ENCODE peak calls at places on chromosomes 16 and 17, in nine cellular contexts. D is left colon; I is HL-60; J is naive thymus-derived CD8-positive, alpha-beta T cell; X is naive thymus-derived CD4-positive, alpha-beta T cell; U is spleen; H is HepG2; A is stimulated activated CD4-positive, alpha-beta T cell treated with anti-CD3 and anti-CD28 coated beads, Interleukin-12 subunit alpha, Interleukin-12 subunit beta, amount 100 ng/mL, for 4 hours; M is DMS153. R is an unnamed sample.

GRCh38 chr16:71933913-71934696 is 38.8 kb downstream of the IST1 start:
- DNase-seq in D (no peak), I (no peak), J (no peak), X (no peak), U (no peak), H (no peak), A (no peak), M (no peak), R (no peak)

GRCh38 chr17:27976331-27976730 is 66.1 kb upstream of the NLK start:
- DNase-seq in D (no peak), I (no peak), J (no peak), X (no peak), U (no peak), H (no peak), A (no peak), M (no peak), R (no peak)

GRCh38 chr16:31006086-31006385 is 4.4 kb downstream of the STX1B start:
- DNase-seq in D (no peak), I (no peak), J (no peak), X (no peak), U (no peak), H (no peak), A (no peak), M (no peak), R (no peak)

GRCh38 chr16:24499193-24499814 is 40.1 kb upstream of the RBBP6 start:
- DNase-seq in D (no peak), I (peak), J (no peak), X (no peak), U (no peak), H (peak), A (no peak), M (peak), R (peak)

GRCh38 chr16:11794447-11794846 is 2.6 kb downstream of the ZC3H7A start:
- DNase-seq in D (no peak), I (no peak), J (no peak), X (no peak), U (no peak), H (no peak), A (no peak), M (no peak), R (no peak)

GRCh38 chr17:63679214-63679613 is 20.7 kb downstream of the LIMD2 start:
- DNase-seq in D (no peak), I (no peak), J (no peak), X (no peak), U (no peak), H (no peak), A (no peak), M (no peak), R (no peak)

GRCh38 chr17:44887016-44887415 is 12.2 kb downstream of the EFTUD2 start:
- DNase-seq in D (no peak), I (no peak), J (no peak), X (no peak), U (no peak), H (no peak), A (no peak), M (no peak), R (no peak)

GRCh38 chr17:10777890-10778289 is 26.0 kb downstream of the TMEM238L start:
- DNase-seq in D (no peak), I (no peak), J (no peak), X (no peak), U (no peak), H (peak), A (no peak), M (no peak), R (no peak)